ENCODE peak calls at places on chromosome 19, in ten cellular contexts. G, X, W, M, F, B, T, Z, Y and E are unnamed samples.

GRCh38 chr19:1049106-1049505 is 9.2 kb downstream of the ABCA7 start:
- DNase-seq in Z (no peak), W (no peak), T (no peak), B (no peak), X (no peak), G (no peak), M (no peak), F (no peak), Y (no peak), E (no peak)

GRCh38 chr19:29804493-29804892 is 7.3 kb upstream of the CCNE1 start:
- DNase-seq in Z (no peak), M (no peak), X (no peak), B (no peak), T (no peak), W (no peak), F (no peak), Y (no peak), G (peak), E (no peak)

GRCh38 chr19:18284710-18285430 is 3.4 kb upstream of the JUND start:
- DNase-seq in Y (no peak), G (no peak), T (no peak), W (no peak), F (no peak), Z (no peak), M (no peak), B (no peak), X (no peak), E (no peak)

GRCh38 chr19:18776736-18777135 is 14.4 kb downstream of the COMP start:
- DNase-seq in M (no peak), X (no peak), F (peak), T (no peak), Y (peak), Z (no peak), W (no peak), B (no peak), G (no peak), E (no peak)

GRCh38 chr19:33953023-33953422 is 156.4 kb downstream of the KCTD15 start:
- DNase-seq in F (no peak), B (no peak), Y (no peak), M (no peak), W (peak), X (no peak), T (no peak), G (peak), Z (no peak), E (no peak)

GRCh38 chr19:13262450-13262849 is 112.2 kb downstream of the IER2 start:
- DNase-seq in T (peak), F (peak), Z (peak), X (peak), W (peak), M (peak), Y (peak), B (peak), G (peak), E (no peak)

GRCh38 chr19:17576758-17577532 is 21.5 kb downstream of the COLGALT1 start:
- DNase-seq in W (peak), Y (no peak), T (peak), F (peak), G (no peak), X (peak), B (peak), Z (peak), M (no peak), E (no peak)

GRCh38 chr19:22627526-22627925 is 6.6 kb upstream of the ZNF492 start:
- DNase-seq in W (no peak), X (no peak), B (no peak), T (no peak), Z (no peak), F (no peak), Y (no peak), M (no peak), G (no peak), E (no peak)

GRCh38 chr19:47226426-47227346 is 4.3 kb downstream of the BBC3 start:
- DNase-seq in X (peak), W (peak), Z (peak), T (no peak), G (peak), Y (peak), F (peak), M (peak), B (peak), E (peak)

GRCh38 chr19:33665776-33666175 is 44.0 kb downstream of the CHST8 start:
- DNase-seq in Y (no peak), X (no peak), M (no peak), W (no peak), B (no peak), F (no peak), G (no peak), T (no peak), Z (no peak), E (no peak)

GRCh38 chr19:8452446-8453123 is 7.8 kb downstream of the HNRNPM start:
- DNase-seq in G (no peak), B (no peak), W (no peak), T (no peak), M (no peak), Y (no peak), X (no peak), Z (no peak), F (no peak), E (no peak)

GRCh38 chr19:18294467-18294864 is 13.0 kb upstream of the JUND start:
- DNase-seq in B (no peak), Z (peak), G (peak), W (no peak), F (no peak), X (no peak), T (peak), Y (no peak), M (no peak), E (no peak)

GRCh38 chr19:18802354-18802753 is 11.2 kb upstream of the COMP start:
- DNase-seq in Y (no peak), B (no peak), W (peak), M (no peak), G (no peak), F (no peak), T (no peak), Z (no peak), X (no peak), E (no peak)

GRCh38 chr19:35742121-35742724 is at the start of gene IGFLR1:
- DNase-seq in T (no peak), Z (no peak), Y (no peak), W (peak), F (no peak), B (no peak), G (peak), X (no peak), M (no peak), E (no peak)

GRCh38 chr19:33998739-33999345 is 173.5 kb upstream of the LSM14A start:
- DNase-seq in B (peak), M (peak), Y (peak), W (peak), G (no peak), F (peak), X (peak), T (peak), Z (no peak), E (no peak)

GRCh38 chr19:8377598-8377997 is 12.6 kb upstream of the RAB11B start:
- DNase-seq in W (no peak), Z (no peak), M (no peak), T (no peak), B (no peak), X (no peak), G (no peak), Y (no peak), F (no peak), E (no peak)

GRCh38 chr19:14487370-14488125 is 8.4 kb downstream of the GIPC1 start:
- DNase-seq in X (no peak), M (no peak), B (no peak), F (no peak), Z (no peak), G (no peak), W (no peak), Y (no peak), T (no peak), E (no peak)

GRCh38 chr19:389246-389934 is 19.6 kb downstream of the C2CD4C start:
- DNase-seq in B (no peak), G (no peak), F (peak), M (no peak), Z (no peak), Y (no peak), X (no peak), W (no peak), T (peak), E (peak)

DNA sequence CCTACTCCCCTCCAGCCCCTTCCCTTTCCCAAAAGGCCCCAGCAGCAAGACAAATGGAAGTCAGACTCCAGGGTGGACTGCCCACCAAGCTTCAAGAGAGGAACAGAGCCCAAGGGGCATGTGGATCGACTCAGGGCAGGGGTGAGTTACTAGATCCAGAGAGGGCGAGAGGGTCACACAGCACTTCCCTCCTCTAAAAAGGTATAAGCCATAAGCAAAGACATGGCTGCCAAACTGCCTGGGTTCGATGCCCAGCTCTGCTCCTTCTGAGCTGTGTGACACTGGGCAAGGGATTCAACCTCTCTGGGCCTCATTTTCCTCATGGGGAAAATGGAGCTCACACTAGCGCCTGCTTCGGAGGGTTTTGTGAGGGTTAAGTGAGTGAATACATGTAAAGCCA is 3.8 kb downstream of the PPP1R14A start:
- DNase-seq in F (no peak), Y (no peak), B (no peak), W (no peak), Z (no peak), X (no peak), G (no peak), T (no peak), M (no peak), E (no peak)
- H3K4me3 ChIP-seq in F (no peak), Y (no peak), B (no peak), W (no peak), Z (no peak), X (no peak), G (no peak), T (no peak), M (no peak), E (no peak)

DNA sequence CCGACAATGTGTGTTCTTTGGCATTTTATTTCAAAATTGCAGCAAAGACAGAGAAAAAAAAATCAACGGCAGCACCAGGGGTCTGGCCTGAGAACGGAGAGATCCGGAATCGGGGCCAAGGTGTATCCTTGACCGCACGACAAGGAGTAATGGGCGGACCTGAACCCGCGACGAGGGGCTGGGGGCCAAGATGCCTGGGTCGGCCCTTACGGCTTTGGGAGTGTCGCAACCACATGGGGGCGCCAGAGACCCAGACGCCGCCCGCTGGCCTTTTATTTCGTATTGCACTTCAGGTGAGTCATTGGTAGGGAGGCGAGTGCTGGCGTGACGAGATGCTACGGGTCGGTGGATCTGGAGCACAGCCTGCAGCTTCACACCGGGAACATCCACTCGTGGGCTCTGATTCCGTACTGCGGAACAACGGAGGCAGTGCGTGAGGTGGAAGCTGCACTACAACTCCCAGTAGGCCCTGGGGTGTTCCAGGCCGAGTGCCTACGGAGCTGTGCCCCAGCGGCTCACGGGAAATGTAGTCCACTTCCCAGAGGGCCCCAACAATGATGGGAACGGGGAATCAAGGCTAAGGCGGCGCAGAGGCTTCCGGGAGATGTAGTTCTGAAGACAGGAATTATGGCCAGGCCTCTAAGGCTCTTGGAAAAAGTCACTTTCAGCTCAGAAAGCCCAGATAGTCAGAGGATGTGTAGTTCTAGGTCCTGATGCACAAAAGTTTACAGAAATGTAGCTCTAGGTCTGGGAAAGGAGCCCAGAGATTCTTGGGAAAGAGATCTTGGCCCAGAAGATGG is 15.6 kb downstream of the BCAT2 start:
- DNase-seq in B (peak), G (peak), W (peak), Y (peak), Z (peak), M (peak), T (peak), X (peak), F (peak), E (peak)
- H3K4me3 ChIP-seq in B (peak), G (peak), W (peak), Y (peak), Z (peak), M (peak), T (peak), X (peak), F (peak), E (peak)

GRCh38 chr19:41624515-41624914 is 2.4 kb downstream of the CEACAM4 start:
- DNase-seq in W (no peak), T (no peak), B (no peak), Z (no peak), Y (no peak), G (no peak), M (no peak), F (no peak), X (no peak), E (no peak)

GRCh38 chr19:41620171-41620570 is 6.7 kb downstream of the CEACAM4 start:
- DNase-seq in W (no peak), B (no peak), T (no peak), F (no peak), Z (no peak), M (no peak), X (no peak), Y (no peak), G (no peak), E (no peak)

GRCh38 chr19:41619018-41619571 is 7.8 kb downstream of the CEACAM4 start:
- DNase-seq in T (no peak), Y (no peak), B (no peak), W (peak), F (no peak), X (no peak), Z (no peak), M (no peak), G (no peak), E (no peak)

GRCh38 chr19:41623360-41623759 is 3.5 kb downstream of the CEACAM4 start:
- DNase-seq in F (no peak), T (no peak), W (no peak), M (no peak), Z (no peak), G (no peak), X (no peak), Y (no peak), B (no peak), E (no peak)

DNA sequence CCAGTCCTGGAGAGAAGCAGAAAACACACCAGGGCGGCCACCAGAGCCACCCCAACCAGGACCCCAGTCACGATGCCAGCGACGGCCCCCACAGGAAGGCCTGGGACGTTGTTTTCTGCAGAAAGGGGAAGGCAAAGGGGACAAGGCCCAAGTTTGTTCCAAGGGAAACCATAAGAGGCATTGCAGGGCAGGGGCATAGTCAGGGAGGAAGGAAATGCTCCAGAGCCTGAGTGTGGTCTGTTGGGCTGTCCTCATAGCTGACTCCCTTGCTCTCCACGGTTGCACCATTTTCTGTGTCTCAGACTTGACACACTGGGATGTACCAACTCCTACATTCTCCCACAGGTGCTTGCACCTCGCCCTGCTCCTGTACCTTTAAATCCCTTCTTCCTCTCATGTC is 5.2 kb downstream of the CEACAM4 start:
- DNase-seq in F (no peak), X (no peak), M (no peak), W (peak), Z (no peak), B (no peak), G (no peak), Y (no peak), T (no peak), E (no peak)
- H3K4me3 ChIP-seq in F (no peak), X (no peak), M (no peak), W (no peak), Z (no peak), B (no peak), G (no peak), Y (no peak), T (no peak), E (no peak)

GRCh38 chr19:2283835-2284507 is 2.0 kb upstream of the PEAK3 start:
- DNase-seq in Y (no peak), B (no peak), G (no peak), Z (no peak), F (no peak), X (no peak), T (no peak), W (no peak), M (no peak), E (no peak)

GRCh38 chr19:2280633-2281264 is 1.2 kb downstream of the PEAK3 start:
- DNase-seq in T (no peak), X (no peak), F (no peak), Y (no peak), G (no peak), B (no peak), Z (no peak), W (no peak), M (no peak), E (peak)

GRCh38 chr19:2286402-2287140 is 4.6 kb upstream of the PEAK3 start:
- DNase-seq in F (no peak), W (no peak), Z (no peak), G (no peak), T (no peak), X (no peak), Y (no peak), M (no peak), B (no peak), E (no peak)

GRCh38 chr19:2282062-2282861 is at the start of gene PEAK3:
- DNase-seq in M (peak), F (peak), T (no peak), Z (no peak), Y (peak), W (peak), X (no peak), G (no peak), B (peak), E (no peak)

DNA sequence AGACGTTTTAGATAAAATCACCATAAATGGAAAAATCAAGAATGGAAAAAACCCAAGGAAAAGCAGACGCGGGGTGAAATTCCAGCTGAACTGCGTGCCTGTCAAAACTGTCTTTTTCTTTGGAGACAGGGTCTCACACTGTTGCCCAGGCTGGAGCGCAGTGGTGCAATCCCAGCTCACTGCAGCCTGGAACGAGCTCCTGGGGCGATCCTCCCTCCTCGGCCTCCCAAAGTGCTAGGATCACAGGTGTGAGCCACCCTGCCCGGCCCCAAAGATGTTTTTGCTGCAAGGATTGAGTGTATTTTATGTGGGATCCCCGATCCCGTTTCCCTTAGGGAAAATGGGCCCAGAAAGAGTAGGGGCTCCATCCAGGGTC is 875 bp upstream of the PEAK3 start:
- DNase-seq in F (no peak), B (no peak), W (no peak), Z (no peak), Y (no peak), G (no peak), M (no peak), T (no peak), X (no peak), E (no peak)
- H3K4me3 ChIP-seq in F (no peak), B (no peak), W (no peak), Z (no peak), Y (no peak), G (no peak), M (no peak), T (no peak), X (no peak), E (no peak)

DNA sequence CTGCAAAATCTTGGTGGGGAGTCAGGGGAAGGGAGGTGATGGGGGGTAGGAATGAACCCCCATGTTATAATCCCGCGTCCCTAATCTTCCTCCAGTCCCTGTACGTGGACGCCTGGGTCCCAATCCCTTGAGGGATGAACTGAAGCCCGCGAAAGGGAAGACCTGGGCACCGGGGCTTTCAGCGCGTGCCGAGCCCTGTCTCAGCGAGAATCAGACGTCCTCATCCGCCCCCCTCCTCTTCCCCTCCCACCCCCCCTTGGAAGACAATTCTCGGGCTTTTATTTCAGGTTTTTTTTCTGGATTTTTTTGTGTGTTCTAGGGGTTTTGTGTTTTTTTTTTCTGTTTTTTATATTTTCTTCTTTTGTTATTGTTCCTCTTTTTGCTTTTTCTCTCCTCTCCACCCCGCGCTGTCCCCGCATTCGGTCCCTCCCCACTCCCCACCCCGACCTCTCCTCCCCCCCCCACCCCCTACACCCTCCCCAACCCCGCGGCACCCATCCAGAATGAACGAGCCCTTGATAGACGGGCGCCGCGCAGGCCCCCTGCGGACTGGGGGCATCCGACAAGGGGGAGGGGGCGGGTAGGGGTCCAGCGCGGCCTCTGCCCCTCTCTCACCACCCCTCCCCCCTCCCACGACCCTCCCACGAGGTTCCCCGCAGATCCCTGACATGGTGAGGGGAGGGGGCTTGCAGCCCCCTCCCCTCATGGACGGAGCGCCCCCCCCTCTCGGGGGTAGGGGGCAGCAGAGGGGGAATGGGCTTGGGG is 10.3 kb downstream of the C19orf81 start:
- DNase-seq in W (no peak), G (no peak), X (no peak), Y (no peak), M (no peak), B (no peak), Z (no peak), T (no peak), F (no peak), E (no peak)
- H3K4me3 ChIP-seq in W (peak), G (no peak), X (peak), Y (peak), M (peak), B (no peak), Z (no peak), T (no peak), F (no peak), E (no peak)

DNA sequence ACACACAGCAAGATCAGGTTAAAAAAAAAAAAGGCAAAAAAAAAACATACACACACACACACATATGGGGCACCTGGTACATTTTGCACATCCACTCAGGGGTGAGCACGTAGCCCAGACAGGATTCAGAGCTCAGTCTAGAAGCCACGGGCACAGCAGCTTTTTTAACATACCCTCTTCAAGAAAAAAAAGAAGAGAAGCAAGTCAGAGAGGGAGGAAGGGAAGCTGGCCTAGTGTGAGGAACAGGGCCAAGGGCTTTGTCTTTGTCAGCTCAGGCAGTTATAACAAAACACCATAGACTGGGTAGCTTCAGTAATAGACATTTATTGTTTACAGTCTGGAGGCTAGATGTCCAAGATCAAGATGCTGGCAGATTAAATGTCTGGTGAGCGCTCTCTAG is 2.3 kb upstream of the TPM4 start:
- DNase-seq in F (no peak), T (no peak), M (peak), G (no peak), B (no peak), W (no peak), Z (no peak), Y (no peak), X (no peak), E (no peak)
- H3K4me3 ChIP-seq in F (no peak), T (no peak), M (no peak), G (no peak), B (no peak), W (no peak), Z (no peak), Y (no peak), X (no peak), E (no peak)